ENCODE peak calls at places on chromosomes 4 and X, in ten cellular contexts. I is Peyer's patch, A is right lobe of liver, C is uterus, Q is prostate gland, B is ovary, T is upper lobe of left lung, O is tibial nerve, J is suprapubic skin, E is transverse colon. Y is an unnamed sample.

GRCh38 chr4:6290769-6291547 is 21.3 kb downstream of the WFS1 start:
- DNase-seq in I (no peak), A (no peak), C (no peak), Q (no peak), B (no peak), T (no peak), O (no peak), J (no peak), E (no peak), Y (no peak)

GRCh38 chr4:117811731-117812130 is 222.6 kb upstream of the NDST3 start:
- DNase-seq in I (no peak), A (no peak), C (no peak), Q (no peak), B (no peak), T (no peak), O (no peak), J (no peak), E (no peak), Y (no peak)

GRCh38 chr4:101337688-101338087 is 9.6 kb downstream of the PPP3CA start:
- DNase-seq in I (no peak), A (no peak), C (no peak), Q (no peak), B (no peak), T (no peak), O (no peak), J (no peak), E (no peak), Y (peak; percentile 24)

GRCh38 chr4:14749910-14750309 is 252.4 kb upstream of the CPEB2 start:
- DNase-seq in I (no peak), A (peak; percentile 59), C (no peak), Q (peak; percentile 32), B (no peak), T (peak; percentile 56), O (no peak), J (no peak), E (peak; percentile 28), Y (peak; percentile 66)

GRCh38 chr4:115272185-115272584 is 158.8 kb upstream of the NDST4 start:
- DNase-seq in I (no peak), A (no peak), C (no peak), Q (no peak), B (no peak), T (no peak), O (no peak), J (no peak), E (no peak), Y (no peak)

GRCh38 chr4:48698029-48698901 is 81.8 kb downstream of the FRYL start:
- DNase-seq in I (peak; percentile 75), A (peak; percentile 90), C (peak; percentile 36), Q (no peak), B (peak; percentile 51), T (peak; percentile 57), O (peak; percentile 45), J (no peak), E (peak; percentile 67), Y (peak; percentile 88)

GRCh38 chr4:174061026-174061425 is 222.4 kb downstream of the FBXO8 start:
- DNase-seq in I (no peak), A (no peak), C (no peak), Q (no peak), B (no peak), T (no peak), O (no peak), J (no peak), E (no peak), Y (no peak)

GRCh38 chr4:108168213-108168671 is 490 bp downstream of the LEF1 start:
- DNase-seq in I (no peak), A (no peak), C (no peak), Q (no peak), B (no peak), T (no peak), O (no peak), J (no peak), E (no peak), Y (no peak)

GRCh38 chr4:9709724-9710123 is 71.7 kb upstream of the DRD5 start:
- DNase-seq in I (no peak), A (no peak), C (no peak), Q (no peak), B (no peak), T (no peak), O (no peak), J (no peak), E (no peak), Y (no peak)

GRCh38 chr4:86032476-86033022 is 327.3 kb downstream of the MAPK10 start:
- DNase-seq in I (no peak), A (no peak), C (peak; percentile 39), Q (peak; percentile 51), B (no peak), T (peak; percentile 26), O (no peak), J (no peak), E (no peak), Y (no peak)

GRCh38 chrX:153460826-153461225 is 9.6 kb downstream of the HAUS7 start:
- DNase-seq in I (peak; percentile 69), A (no peak), C (no peak), Q (no peak), B (no peak), T (no peak), O (no peak), J (no peak), E (peak; percentile 31), Y (peak; percentile 61)

GRCh38 chrX:151873096-151873495 is 39.6 kb upstream of the MAGEA4 start:
- DNase-seq in I (no peak), A (no peak), C (no peak), Q (no peak), B (no peak), T (no peak), O (no peak), J (no peak), E (no peak), Y (no peak)

GRCh38 chr4:13906727-13907126 is 279.2 kb upstream of the BOD1L1 start:
- DNase-seq in I (no peak), A (no peak), C (no peak), Q (no peak), B (no peak), T (no peak), O (no peak), J (no peak), E (no peak), Y (no peak)

GRCh38 chr4:118776166-118776954 is 59.6 kb downstream of the SEC24D start:
- DNase-seq in I (no peak), A (no peak), C (no peak), Q (no peak), B (no peak), T (no peak), O (no peak), J (no peak), E (no peak), Y (no peak)

GRCh38 chr4:42357325-42357724 is 40.0 kb upstream of the SHISA3 start:
- DNase-seq in I (no peak), A (no peak), C (no peak), Q (no peak), B (no peak), T (no peak), O (no peak), J (no peak), E (no peak), Y (no peak)

GRCh38 chr4:123444298-123444731 is 47.7 kb downstream of the SPRY1 start:
- DNase-seq in I (peak; percentile 81), A (peak; percentile 52), C (peak; percentile 31), Q (no peak), B (peak; percentile 40), T (peak; percentile 25), O (no peak), J (no peak), E (peak; percentile 55), Y (peak; percentile 28)

GRCh38 chrX:386239-386767 is 404 bp downstream of the PPP2R3B start:
- DNase-seq in I (no peak), A (no peak), C (no peak), Q (no peak), B (peak; percentile 19), T (no peak), O (no peak), J (no peak), E (no peak), Y (no peak)

GRCh38 chrX:39144965-39145364 is 343.7 kb downstream of the MID1IP1 start:
- DNase-seq in I (peak; percentile 55), A (no peak), C (no peak), Q (no peak), B (no peak), T (no peak), O (no peak), J (no peak), E (no peak), Y (no peak)
- H3K4me1 ChIP-seq in I (no peaks in the 10 kb centered on the region), A (no peaks in the 10 kb centered on the region), C (no peaks in the 10 kb centered on the region), Q (no peaks in the 10 kb centered on the region), B (no peaks in the 10 kb centered on the region), T (no peaks in the 10 kb centered on the region), O (no peaks in the 10 kb centered on the region), J (no peaks in the 10 kb centered on the region), E (no peaks in the 10 kb centered on the region), Y (no peaks in the 10 kb centered on the region)

GRCh38 chr4:1502501-1502886 is 96.3 kb upstream of the NKX1-1 start:
- DNase-seq in I (peak; percentile 41), A (peak; percentile 36), C (peak; percentile 8), Q (no peak), B (no peak), T (no peak), O (no peak), J (peak; percentile 71), E (peak; percentile 1), Y (peak; percentile 11)

GRCh38 chr4:1504786-1505500 is 98.7 kb upstream of the NKX1-1 start:
- DNase-seq in I (no peak), A (peak; percentile 28), C (peak; percentile 2), Q (no peak), B (no peak), T (peak; percentile 12), O (no peak), J (no peak), E (peak; percentile 1), Y (no peak)

GRCh38 chr4:1501754-1502500 is 95.7 kb upstream of the NKX1-1 start:
- DNase-seq in I (no peak), A (peak; percentile 37), C (peak; percentile 7), Q (no peak), B (no peak), T (no peak), O (peak; percentile 0), J (peak; percentile 56), E (no peak), Y (peak; percentile 10)

GRCh38 chr4:1502976-1503375 is 96.7 kb upstream of the NKX1-1 start:
- DNase-seq in I (peak; percentile 42), A (no peak), C (peak; percentile 12), Q (no peak), B (no peak), T (no peak), O (peak; percentile 10), J (peak; percentile 64), E (peak; percentile 3), Y (peak; percentile 5)

GRCh38 chr4:1503583-1504471 is 97.6 kb upstream of the NKX1-1 start:
- DNase-seq in I (peak; percentile 28), A (peak; percentile 41), C (peak; percentile 10), Q (no peak), B (no peak), T (peak; percentile 17), O (peak; percentile 3), J (peak; percentile 70), E (peak; percentile 4), Y (peak; percentile 10)
- TF ChIP-seq POLR2A in I (no peak), A (no peak), C (no peak), Q (no peak), B (no peak), T (no peak), O (no peak), J (no peak), E (no peak), Y (no peak)

GRCh38 chr4:168852387-168852786 is 157.7 kb downstream of the CBR4 start:
- DNase-seq in I (no peak), A (no peak), C (no peak), Q (no peak), B (no peak), T (no peak), O (no peak), J (no peak), E (no peak), Y (no peak)
- H3K4me1 ChIP-seq in I (peaks cover 32% of the 10 kb centered on the region), A (no peaks in the 10 kb centered on the region), C (peaks cover 19% of the 10 kb centered on the region), Q (no peaks in the 10 kb centered on the region), B (peaks cover 20% of the 10 kb centered on the region), T (peaks cover 22% of the 10 kb centered on the region), O (peaks cover 38% of the 10 kb centered on the region), J (peaks cover 41% of the 10 kb centered on the region), E (peaks cover 20% of the 10 kb centered on the region), Y (peaks cover 21% of the 10 kb centered on the region)

GRCh38 chrX:118975831-118976598 is 1.6 kb downstream of the LONRF3 start:
- DNase-seq in I (peak; percentile 82), A (peak; percentile 87), C (peak; percentile 84), Q (peak; percentile 25), B (peak; percentile 79), T (peak; percentile 84), O (peak; percentile 61), J (peak; percentile 86), E (peak; percentile 78), Y (peak; percentile 89)
- TF ChIP-seq POLR2A in I (no peak), A (peak; percentile 62), C (no peak), Q (peak; percentile 16), B (peak; percentile 39), T (no peak), O (peak; percentile 28), J (no peak), E (peak; percentile 15), Y (peak; percentile 64)